ENCODE peak calls at places on chromosome 10, in five cellular contexts. One of them, this sample, is unnamed. For H3K4me1, the result is how much of the 10 kb centered on the place peaks cover.

GRCh38 chr10:53025172-53025651 is 252.6 kb upstream of the MBL2 start:
- DNase-seq in lower lobe of right lung: no peak
- DNase-seq in Peyer's patch: no peak
- DNase-seq in neural progenitor cell: no peak
- DNase-seq in A549: no peak
- DNase-seq in this sample: no peak

GRCh38 chr10:21172774-21173432 is 275.8 kb upstream of the NEBL start:
- DNase-seq in lower lobe of right lung: peak
- DNase-seq in Peyer's patch: no peak
- DNase-seq in neural progenitor cell: peak
- DNase-seq in A549: no peak
- DNase-seq in this sample: no peak

GRCh38 chr10:122326385-122326784 is 48.1 kb upstream of the PLEKHA1 start:
- DNase-seq in lower lobe of right lung: no peak
- DNase-seq in Peyer's patch: no peak
- DNase-seq in neural progenitor cell: no peak
- DNase-seq in A549: no peak
- DNase-seq in this sample: no peak

GRCh38 chr10:97127507-97127906 is 58.3 kb downstream of the SLIT1 start:
- DNase-seq in lower lobe of right lung: no peak
- DNase-seq in Peyer's patch: no peak
- DNase-seq in neural progenitor cell: no peak
- DNase-seq in A549: no peak
- DNase-seq in this sample: no peak

GRCh38 chr10:110656612-110657011 is 12.5 kb downstream of the RBM20 start:
- DNase-seq in lower lobe of right lung: no peak
- DNase-seq in Peyer's patch: no peak
- DNase-seq in neural progenitor cell: no peak
- DNase-seq in A549: no peak
- DNase-seq in this sample: no peak

GRCh38 chr10:129773359-129773990 is 190.6 kb downstream of the EBF3 start:
- DNase-seq in lower lobe of right lung: peak
- DNase-seq in Peyer's patch: no peak
- DNase-seq in neural progenitor cell: no peak
- DNase-seq in A549: no peak
- DNase-seq in this sample: no peak

GRCh38 chr10:51698473-51699063 is 827 bp downstream of the CSTF2T start:
- DNase-seq in lower lobe of right lung: no peak
- DNase-seq in Peyer's patch: no peak
- DNase-seq in neural progenitor cell: no peak
- DNase-seq in A549: no peak
- DNase-seq in this sample: no peak

GRCh38 chr10:97117372-97117771 is 68.4 kb downstream of the SLIT1 start:
- DNase-seq in lower lobe of right lung: no peak
- DNase-seq in Peyer's patch: no peak
- DNase-seq in neural progenitor cell: no peak
- DNase-seq in A549: peak
- DNase-seq in this sample: no peak

GRCh38 chr10:104117839-104118323 is 4.1 kb upstream of the SFR1 start:
- DNase-seq in lower lobe of right lung: no peak
- DNase-seq in Peyer's patch: no peak
- DNase-seq in neural progenitor cell: no peak
- DNase-seq in A549: peak
- DNase-seq in this sample: peak

GRCh38 chr10:87915989-87916388 is 52.6 kb downstream of the PTEN start:
- DNase-seq in lower lobe of right lung: no peak
- DNase-seq in Peyer's patch: no peak
- DNase-seq in neural progenitor cell: no peak
- DNase-seq in A549: no peak
- DNase-seq in this sample: no peak

GRCh38 chr10:71889388-71889987 is 38.4 kb upstream of the PSAP start:
- DNase-seq in lower lobe of right lung: no peak
- DNase-seq in Peyer's patch: no peak
- DNase-seq in neural progenitor cell: no peak
- DNase-seq in A549: no peak
- DNase-seq in this sample: no peak

GRCh38 chr10:124545756-124546369 is 84.2 kb downstream of the LHPP start:
- DNase-seq in lower lobe of right lung: no peak
- DNase-seq in Peyer's patch: no peak
- DNase-seq in neural progenitor cell: no peak
- DNase-seq in A549: no peak
- DNase-seq in this sample: no peak

GRCh38 chr10:70940834-70941568 is 52.6 kb upstream of the PCBD1 start:
- DNase-seq in lower lobe of right lung: no peak
- DNase-seq in Peyer's patch: no peak
- DNase-seq in neural progenitor cell: no peak
- DNase-seq in A549: no peak
- DNase-seq in this sample: no peak

GRCh38 chr10:131350245-131350644 is 38.7 kb upstream of the TCERG1L start:
- DNase-seq in lower lobe of right lung: no peak
- DNase-seq in Peyer's patch: no peak
- DNase-seq in neural progenitor cell: no peak
- DNase-seq in A549: no peak
- DNase-seq in this sample: no peak

GRCh38 chr10:76649723-76650127 is 987.9 kb downstream of the KCNMA1 start:
- DNase-seq in lower lobe of right lung: no peak
- DNase-seq in Peyer's patch: no peak
- DNase-seq in neural progenitor cell: no peak
- DNase-seq in A549: peak
- DNase-seq in this sample: no peak

GRCh38 chr10:108735380-108735779 is 1187.9 kb downstream of the XPNPEP1 start:
- DNase-seq in lower lobe of right lung: no peak
- DNase-seq in Peyer's patch: no peak
- DNase-seq in neural progenitor cell: no peak
- DNase-seq in A549: no peak
- DNase-seq in this sample: no peak

GRCh38 chr10:18532881-18533535 is 118.4 kb downstream of the NSUN6 start:
- DNase-seq in lower lobe of right lung: no peak
- DNase-seq in Peyer's patch: no peak
- DNase-seq in neural progenitor cell: no peak
- DNase-seq in A549: no peak
- DNase-seq in this sample: no peak

GRCh38 chr10:100982916-100983830 is 4.1 kb downstream of the MRPL43 start:
- DNase-seq in lower lobe of right lung: peak
- DNase-seq in Peyer's patch: no peak
- DNase-seq in neural progenitor cell: no peak
- DNase-seq in A549: no peak
- DNase-seq in this sample: no peak

GRCh38 chr10:22253578-22253882 is 35.7 kb upstream of the EBLN1 start:
- DNase-seq in lower lobe of right lung: peak
- DNase-seq in Peyer's patch: peak
- DNase-seq in neural progenitor cell: peak
- DNase-seq in A549: no peak
- DNase-seq in this sample: no peak

GRCh38 chr10:86757110-86757790 is 831 bp downstream of the BMPR1A start:
- DNase-seq in lower lobe of right lung: peak
- DNase-seq in Peyer's patch: peak
- DNase-seq in neural progenitor cell: peak
- DNase-seq in A549: peak
- DNase-seq in this sample: no peak

DNA sequence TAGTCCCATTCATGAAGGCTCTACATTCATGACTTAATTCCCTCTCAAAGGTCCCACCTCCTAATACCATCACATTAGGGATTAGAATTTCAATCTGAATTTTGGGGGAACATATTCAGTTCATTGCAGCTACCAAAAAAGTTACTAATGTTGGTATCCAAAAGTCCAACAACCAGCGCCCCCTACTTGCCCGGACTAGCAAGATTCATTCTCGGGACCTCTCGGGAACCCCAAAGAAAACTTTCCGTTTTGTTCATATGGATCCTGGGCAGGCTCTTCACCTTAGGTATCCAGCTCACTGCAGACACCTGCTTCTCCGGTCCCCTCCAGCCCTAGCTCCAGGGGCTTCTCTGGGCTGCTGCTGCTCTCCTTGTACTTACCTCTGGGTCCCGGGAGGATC is 8.9 kb upstream of the GRK5 start:
- DNase-seq in lower lobe of right lung: no peak
- DNase-seq in Peyer's patch: no peak
- DNase-seq in neural progenitor cell: peak
- DNase-seq in A549: no peak
- DNase-seq in this sample: no peak
- TF ChIP-seq CTCF in lower lobe of right lung: peak
- TF ChIP-seq CTCF in Peyer's patch: peak
- TF ChIP-seq CTCF in neural progenitor cell: peak
- TF ChIP-seq CTCF in A549: peak
- TF ChIP-seq CTCF in this sample: no peak

DNA sequence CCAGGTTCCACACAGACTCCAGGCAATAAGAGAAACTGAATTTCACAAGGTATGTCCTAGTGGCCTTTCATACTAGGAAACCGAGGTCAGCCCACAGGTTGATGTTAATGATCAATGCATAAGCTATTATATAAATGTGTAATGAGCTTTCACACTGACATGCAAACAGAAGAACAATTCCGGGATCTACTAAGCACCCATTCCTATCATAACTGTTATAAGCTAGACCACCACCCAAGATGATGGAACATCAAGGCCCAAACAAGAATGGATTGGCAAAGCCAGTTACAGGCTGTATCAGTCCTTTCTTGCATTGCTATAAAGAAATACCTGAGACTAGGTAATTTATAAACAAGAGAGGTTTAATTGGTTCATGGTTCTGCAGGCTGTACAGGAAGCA is 15.2 kb downstream of the SORBS1 start:
- DNase-seq in lower lobe of right lung: no peak
- DNase-seq in Peyer's patch: no peak
- DNase-seq in neural progenitor cell: no peak
- DNase-seq in A549: no peak
- DNase-seq in this sample: no peak
- H3K4me1 ChIP-seq in lower lobe of right lung: under half
- H3K4me1 ChIP-seq in Peyer's patch: under half
- H3K4me1 ChIP-seq in neural progenitor cell: under half
- H3K4me1 ChIP-seq in A549: under half
- H3K4me1 ChIP-seq in this sample: under half

GRCh38 chr10:24339387-24339786 is 130.4 kb downstream of the KIAA1217 start:
- DNase-seq in lower lobe of right lung: no peak
- DNase-seq in Peyer's patch: no peak
- DNase-seq in neural progenitor cell: no peak
- DNase-seq in A549: no peak
- DNase-seq in this sample: no peak
- H3K27ac ChIP-seq in lower lobe of right lung: no peak
- H3K27ac ChIP-seq in Peyer's patch: no peak
- H3K27ac ChIP-seq in neural progenitor cell: no peak
- H3K27ac ChIP-seq in A549: no peak
- H3K27ac ChIP-seq in this sample: no peak

GRCh38 chr10:93894516-93895378 is 969 bp downstream of the SLC35G1 start:
- DNase-seq in lower lobe of right lung: no peak
- DNase-seq in Peyer's patch: no peak
- DNase-seq in neural progenitor cell: no peak
- DNase-seq in A549: no peak
- DNase-seq in this sample: no peak

GRCh38 chr10:93899109-93899508 is 5.3 kb downstream of the SLC35G1 start:
- DNase-seq in lower lobe of right lung: no peak
- DNase-seq in Peyer's patch: no peak
- DNase-seq in neural progenitor cell: no peak
- DNase-seq in A549: no peak
- DNase-seq in this sample: no peak

GRCh38 chr10:93897070-93897797 is 3.5 kb downstream of the SLC35G1 start:
- DNase-seq in lower lobe of right lung: no peak
- DNase-seq in Peyer's patch: no peak
- DNase-seq in neural progenitor cell: peak
- DNase-seq in A549: no peak
- DNase-seq in this sample: no peak

GRCh38 chr10:93893646-93894515 is at the start of gene SLC35G1:
- DNase-seq in lower lobe of right lung: peak
- DNase-seq in Peyer's patch: peak
- DNase-seq in neural progenitor cell: peak
- DNase-seq in A549: peak
- DNase-seq in this sample: no peak
- TF ChIP-seq CTCF in lower lobe of right lung: no peak
- TF ChIP-seq CTCF in Peyer's patch: no peak
- TF ChIP-seq CTCF in neural progenitor cell: no peak
- TF ChIP-seq CTCF in A549: peak
- TF ChIP-seq CTCF in this sample: no peak

GRCh38 chr10:6514844-6515780 is 65.0 kb downstream of the PRKCQ start:
- DNase-seq in lower lobe of right lung: no peak
- DNase-seq in Peyer's patch: no peak
- DNase-seq in neural progenitor cell: no peak
- DNase-seq in A549: no peak
- DNase-seq in this sample: no peak
- H3K4me1 ChIP-seq in lower lobe of right lung: under half
- H3K4me1 ChIP-seq in Peyer's patch: under half
- H3K4me1 ChIP-seq in neural progenitor cell: under half
- H3K4me1 ChIP-seq in A549: under half
- H3K4me1 ChIP-seq in this sample: under half

GRCh38 chr10:89640242-89640641 is 4.8 kb downstream of the PANK1 start:
- DNase-seq in lower lobe of right lung: no peak
- DNase-seq in Peyer's patch: no peak
- DNase-seq in neural progenitor cell: no peak
- DNase-seq in A549: no peak
- DNase-seq in this sample: no peak
- H3K27ac ChIP-seq in lower lobe of right lung: no peak
- H3K27ac ChIP-seq in Peyer's patch: no peak
- H3K27ac ChIP-seq in neural progenitor cell: no peak
- H3K27ac ChIP-seq in A549: no peak
- H3K27ac ChIP-seq in this sample: no peak

DNA sequence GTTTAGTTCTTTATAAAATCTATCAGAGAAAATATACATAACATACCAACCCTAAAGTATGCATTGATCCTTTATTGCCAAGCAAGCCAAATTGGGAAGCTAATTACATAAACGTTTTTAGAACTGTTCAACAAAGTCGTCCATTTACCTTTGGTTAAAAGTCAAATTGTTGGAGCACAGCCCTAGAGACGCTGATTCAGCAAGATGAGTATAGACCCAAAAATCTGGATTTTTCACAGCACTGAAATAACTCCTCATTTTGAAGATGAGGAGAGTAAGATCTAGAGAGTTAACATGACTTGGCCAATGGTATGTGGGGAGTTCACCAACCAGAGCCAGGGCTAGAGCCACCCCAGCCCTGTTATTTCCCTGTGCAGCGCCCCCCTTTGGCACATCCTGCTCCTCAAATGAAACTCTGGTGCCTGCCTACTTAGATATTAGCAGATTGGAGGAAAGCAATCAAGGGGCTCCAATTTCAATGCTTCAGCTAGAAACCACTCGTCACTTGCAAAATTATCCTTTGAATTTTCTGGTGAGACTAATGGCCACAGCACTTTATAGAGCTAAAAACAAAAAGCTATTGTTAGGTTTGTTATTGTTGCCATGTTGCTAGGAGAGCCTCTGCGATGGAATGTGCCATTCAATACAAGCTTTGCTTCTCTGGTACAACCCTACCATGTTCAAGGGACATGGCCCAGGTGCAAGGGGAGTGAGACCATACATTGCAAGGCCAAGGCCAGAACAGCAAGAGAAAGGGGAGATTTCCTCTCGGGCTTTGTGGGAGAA is 132.6 kb upstream of the ZEB1 start:
- DNase-seq in lower lobe of right lung: no peak
- DNase-seq in Peyer's patch: no peak
- DNase-seq in neural progenitor cell: peak
- DNase-seq in A549: no peak
- DNase-seq in this sample: no peak
- TF ChIP-seq CTCF in lower lobe of right lung: no peak
- TF ChIP-seq CTCF in Peyer's patch: no peak
- TF ChIP-seq CTCF in neural progenitor cell: peak
- TF ChIP-seq CTCF in A549: no peak
- TF ChIP-seq CTCF in this sample: no peak

This sample was measured in RWPE2.